ENCODE peak calls at places on chromosomes 5 and 9, in four cellular contexts. O, E, J and G are unnamed samples.

GRCh38 chr9:136409557-136410455 is 608 bp downstream of the ENTR1 start:
- DNase-seq in O (no peak), E (peak; percentile 60), J (no peak), G (peak; percentile 74)

GRCh38 chr9:100190339-100190738 is 91.3 kb downstream of the INVS start:
- DNase-seq in O (no peak), E (no peak), J (no peak), G (no peak)

GRCh38 chr5:21802869-21803490 is 1050.2 kb downstream of the CDH12 start:
- DNase-seq in O (no peak), E (peak; percentile 28), J (no peak), G (peak; percentile 73)

GRCh38 chr5:123176938-123177275 is 87.9 kb downstream of the PRDM6 start:
- DNase-seq in O (no peak), E (no peak), J (no peak), G (no peak)

GRCh38 chr5:125017796-125018195 is 271.4 kb upstream of the ZNF608 start:
- DNase-seq in O (no peak), E (no peak), J (no peak), G (no peak)

GRCh38 chr5:91206103-91206502 is 177.0 kb downstream of the ARRDC3 start:
- DNase-seq in O (no peak), E (no peak), J (no peak), G (no peak)

GRCh38 chr5:93145767-93146166 is 435.3 kb downstream of the NR2F1-AS1 start:
- DNase-seq in O (no peak), E (no peak), J (no peak), G (no peak)

GRCh38 chr5:132446621-132447020 is 44.0 kb downstream of the IRF1 start:
- DNase-seq in O (no peak), E (no peak), J (no peak), G (no peak)

GRCh38 chr9:115649991-115650472 is 503.6 kb upstream of the PAPPA start:
- DNase-seq in O (no peak), E (peak; percentile 51), J (no peak), G (no peak)

GRCh38 chr5:124744170-124744911 is 2.1 kb downstream of the ZNF608 start:
- DNase-seq in O (no peak), E (peak; percentile 51), J (no peak), G (no peak)

GRCh38 chr9:68949271-68950000 is 64.5 kb downstream of the PRKACG start:
- DNase-seq in O (no peak), E (no peak), J (no peak), G (no peak)

GRCh38 chr5:131974956-131975726 is 29.7 kb upstream of the MEIKIN start:
- DNase-seq in O (no peak), E (no peak), J (no peak), G (no peak)

GRCh38 chr9:121975801-121976277 is 117.3 kb downstream of the TTLL11 start:
- DNase-seq in O (peak; percentile 43), E (peak; percentile 76), J (no peak), G (no peak)

GRCh38 chr5:127446626-127447025 is 70.8 kb upstream of the PRRC1 start:
- DNase-seq in O (no peak), E (no peak), J (no peak), G (no peak)

GRCh38 chr9:136952354-136952855 is 332 bp downstream of the LCN12 start:
- DNase-seq in O (no peak), E (no peak), J (no peak), G (no peak)

GRCh38 chr9:129962889-129963703 is 79.9 kb downstream of the FNBP1 start:
- DNase-seq in O (no peak), E (no peak), J (no peak), G (no peak)

GRCh38 chr5:36150676-36151433 is 832 bp downstream of the LMBRD2 start:
- DNase-seq in O (peak; percentile 19), E (peak; percentile 64), J (no peak), G (peak; percentile 88)

GRCh38 chr9:87212563-87213154 is 265.4 kb upstream of the GAS1 start:
- DNase-seq in O (peak; percentile 4), E (peak; percentile 15), J (no peak), G (no peak)

GRCh38 chr9:137149367-137149766 is 10.4 kb downstream of the GRIN1 start:
- DNase-seq in O (no peak), E (no peak), J (no peak), G (no peak)

GRCh38 chr5:154627711-154628678 is 127.2 kb upstream of the LARP1 start:
- DNase-seq in O (no peak), E (peak; percentile 67), J (no peak), G (no peak)

GRCh38 chr9:34431661-34432060 is 26.7 kb downstream of the FAM219A start:
- DNase-seq in O (no peak), E (no peak), J (no peak), G (no peak)

GRCh38 chr9:121651295-121652036 is at the start of gene DAB2IP:
- DNase-seq in O (no peak), E (peak; percentile 90), J (no peak), G (no peak)

GRCh38 chr9:137647096-137647709 is 28.4 kb downstream of the EHMT1 start:
- DNase-seq in O (no peak), E (no peak), J (no peak), G (no peak)

GRCh38 chr5:10635257-10635860 is 71.5 kb downstream of the ANKRD33B start:
- DNase-seq in O (peak; percentile 10), E (no peak), J (no peak), G (peak; percentile 58)

GRCh38 chr5:13553896-13554295 is 390.6 kb downstream of the DNAH5 start:
- DNase-seq in O (no peak), E (peak; percentile 53), J (peak; percentile 31), G (no peak)

GRCh38 chr9:33239922-33240321 is at the start of gene SPINK4:
- DNase-seq in O (no peak), E (peak; percentile 43), J (no peak), G (no peak)

GRCh38 chr5:169408735-169409134 is 107.8 kb upstream of the SLIT3 start:
- DNase-seq in O (no peak), E (no peak), J (no peak), G (no peak)

GRCh38 chr5:140631831-140632365 is 1.1 kb downstream of the CD14 start:
- DNase-seq in O (no peak), E (no peak), J (no peak), G (no peak)

GRCh38 chr5:105849701-105850100 is 1821.0 kb downstream of the EFNA5 start:
- DNase-seq in O (no peak), E (no peak), J (no peak), G (no peak)

GRCh38 chr5:36683821-36684434 is 77.5 kb downstream of the SLC1A3 start:
- DNase-seq in O (no peak), E (peak; percentile 49), J (no peak), G (no peak)

GRCh38 chr9:107323836-107324235 is 40.8 kb downstream of the RAD23B start:
- DNase-seq in O (no peak), E (no peak), J (no peak), G (no peak)

GRCh38 chr9:113664176-113664875 is 200.8 kb downstream of the RGS3 start:
- DNase-seq in O (no peak), E (no peak), J (no peak), G (no peak)

GRCh38 chr5:153719324-153719723 is 228.9 kb downstream of the GRIA1 start:
- DNase-seq in O (no peak), E (no peak), J (no peak), G (no peak)

GRCh38 chr5:101678494-101679193 is 617.4 kb downstream of the SLCO4C1 start:
- DNase-seq in O (peak; percentile 59), E (peak; percentile 83), J (peak; percentile 47), G (peak; percentile 83)

GRCh38 chr5:175687231-175687701 is 29.4 kb downstream of the HRH2 start:
- DNase-seq in O (no peak), E (no peak), J (no peak), G (no peak)
- H3K4me1 ChIP-seq in O (no peaks in the 10 kb centered on the region), E (no peaks in the 10 kb centered on the region), J (peaks cover 1% of the 10 kb centered on the region), G (no peaks in the 10 kb centered on the region)

GRCh38 chr9:78725565-78725964 is 428.6 kb downstream of the PSAT1 start:
- DNase-seq in O (no peak), E (no peak), J (no peak), G (no peak)
- H3K4me3 ChIP-seq in O (no peak overlapping the region), E (no peak overlapping the region), J (no peak overlapping the region), G (no peak overlapping the region)

GRCh38 chr9:124127290-124127646 is 115.7 kb downstream of the LHX2 start:
- DNase-seq in O (no peak), E (no peak), J (no peak), G (no peak)

GRCh38 chr9:124126571-124127289 is 115.2 kb downstream of the LHX2 start:
- DNase-seq in O (peak; percentile 60), E (peak; percentile 81), J (peak; percentile 78), G (peak; percentile 92)

GRCh38 chr9:124125590-124126047 is 114.1 kb downstream of the LHX2 start:
- DNase-seq in O (no peak), E (no peak), J (no peak), G (no peak)

GRCh38 chr9:124130277-124131075 is 118.9 kb downstream of the LHX2 start:
- DNase-seq in O (no peak), E (no peak), J (no peak), G (no peak)

DNA sequence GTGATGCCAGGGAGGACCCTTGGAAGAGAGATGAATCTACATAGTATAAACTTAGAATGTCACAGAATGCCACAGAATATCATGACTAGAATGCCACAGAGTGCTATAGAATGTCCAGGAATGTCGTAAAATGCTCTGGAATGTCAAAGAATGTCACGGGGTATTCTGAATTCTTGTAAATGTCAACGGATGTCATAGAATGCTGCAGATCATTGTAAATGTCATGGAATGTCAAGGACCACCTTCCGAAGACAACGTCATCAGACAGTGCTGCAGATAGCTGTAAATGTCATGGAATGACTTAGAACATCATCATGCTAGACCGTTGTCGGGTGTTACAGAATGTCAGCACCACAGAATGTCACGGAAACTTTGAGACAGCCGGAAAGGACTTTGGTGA is 117.0 kb downstream of the LHX2 start:
- DNase-seq in O (no peak), E (no peak), J (no peak), G (no peak)
- H3K4me2 ChIP-seq in O (no peak overlapping the region), E (no peak overlapping the region), J (no peak overlapping the region), G (no peak overlapping the region)

GRCh38 chr5:37834542-37835399 is 5.1 kb downstream of the GDNF start:
- DNase-seq in O (no peak), E (peak; percentile 34), J (no peak), G (no peak)

GRCh38 chr5:37833990-37834389 is 5.9 kb downstream of the GDNF start:
- DNase-seq in O (no peak), E (no peak), J (no peak), G (no peak)

GRCh38 chr5:37836173-37837100 is 3.4 kb downstream of the GDNF start:
- DNase-seq in O (no peak), E (no peak), J (no peak), G (no peak)

GRCh38 chr5:37837101-37838032 is 2.5 kb downstream of the GDNF start:
- DNase-seq in O (peak; percentile 18), E (peak; percentile 88), J (no peak), G (peak; percentile 85)

DNA sequence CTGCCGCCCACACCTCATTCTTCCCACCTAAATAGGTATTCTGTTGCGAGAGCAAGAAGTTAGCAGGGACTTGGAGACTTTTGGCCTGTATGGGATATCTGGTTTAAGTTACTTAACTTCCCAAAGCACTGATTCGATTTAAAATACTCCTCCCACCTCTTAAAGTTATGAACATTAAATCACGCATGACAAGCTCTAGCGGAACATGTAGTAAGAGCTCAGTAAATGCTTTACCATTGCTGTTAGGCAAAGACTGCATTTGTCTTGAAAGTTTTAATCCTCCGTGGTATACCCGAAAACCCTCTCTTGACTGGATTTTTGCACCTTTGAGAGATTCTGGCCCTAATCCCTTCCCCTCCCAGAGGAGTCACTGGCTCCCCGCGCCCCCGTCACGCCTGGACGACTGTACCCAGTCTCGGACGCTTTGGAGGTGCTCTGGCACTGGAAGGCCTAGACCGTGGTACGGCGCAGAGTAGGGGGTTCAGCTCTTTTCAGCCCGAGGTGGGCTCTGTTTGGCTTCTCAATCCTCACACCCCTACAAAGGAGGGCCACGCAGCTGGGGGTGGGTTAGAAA is 4.4 kb downstream of the GDNF start:
- DNase-seq in O (no peak), E (no peak), J (no peak), G (no peak)
- H3K4me1 ChIP-seq in O (peaks cover 6% of the 10 kb centered on the region), E (peaks cover 15% of the 10 kb centered on the region), J (peaks cover 13% of the 10 kb centered on the region), G (peaks cover 4% of the 10 kb centered on the region)